ENCODE peak calls at places on chromosomes 16 and 17, in four cellular contexts. One of them, this sample, is unnamed.

GRCh38 chr17:71995570-71995969 is 125.2 kb upstream of the SOX9 start:
- DNase-seq in epithelial cell of esophagus: peak; percentile 70
- DNase-seq in kidney epithelial cell: no peak
- DNase-seq in GM12864: no peak
- DNase-seq in this sample: peak; percentile 28

GRCh38 chr16:79509221-79509631 is 91.3 kb downstream of the MAF start:
- DNase-seq in epithelial cell of esophagus: no peak
- DNase-seq in kidney epithelial cell: no peak
- DNase-seq in GM12864: no peak
- DNase-seq in this sample: no peak

GRCh38 chr17:78970834-78971763 is 8.6 kb downstream of the LGALS3BP start:
- DNase-seq in epithelial cell of esophagus: peak; percentile 71
- DNase-seq in kidney epithelial cell: no peak
- DNase-seq in GM12864: no peak
- DNase-seq in this sample: peak; percentile 71

GRCh38 chr17:55285340-55286301 is 20.9 kb downstream of the HLF start:
- DNase-seq in epithelial cell of esophagus: peak; percentile 53
- DNase-seq in kidney epithelial cell: no peak
- DNase-seq in GM12864: no peak
- DNase-seq in this sample: peak; percentile 81

GRCh38 chr17:72069744-72070143 is 51.1 kb upstream of the SOX9 start:
- DNase-seq in epithelial cell of esophagus: no peak
- DNase-seq in kidney epithelial cell: no peak
- DNase-seq in GM12864: no peak
- DNase-seq in this sample: no peak

GRCh38 chr16:11602321-11602720 is 15.6 kb upstream of the LITAF start:
- DNase-seq in epithelial cell of esophagus: no peak
- DNase-seq in kidney epithelial cell: no peak
- DNase-seq in GM12864: no peak
- DNase-seq in this sample: no peak

GRCh38 chr16:80803341-80804060 is 897 bp downstream of the CDYL2 start:
- DNase-seq in epithelial cell of esophagus: peak; percentile 14
- DNase-seq in kidney epithelial cell: no peak
- DNase-seq in GM12864: no peak
- DNase-seq in this sample: no peak

GRCh38 chr16:13702614-13703013 is 217.3 kb upstream of the ERCC4 start:
- DNase-seq in epithelial cell of esophagus: no peak
- DNase-seq in kidney epithelial cell: no peak
- DNase-seq in GM12864: no peak
- DNase-seq in this sample: no peak

GRCh38 chr17:59829217-59830006 is 63.3 kb downstream of the TUBD1 start:
- DNase-seq in epithelial cell of esophagus: peak; percentile 99
- DNase-seq in kidney epithelial cell: peak; percentile 98
- DNase-seq in GM12864: peak; percentile 96
- DNase-seq in this sample: peak; percentile 99

GRCh38 chr16:70372921-70373550 is 26.3 kb downstream of the DDX19A start:
- DNase-seq in epithelial cell of esophagus: no peak
- DNase-seq in kidney epithelial cell: no peak
- DNase-seq in GM12864: no peak
- DNase-seq in this sample: no peak

DNA sequence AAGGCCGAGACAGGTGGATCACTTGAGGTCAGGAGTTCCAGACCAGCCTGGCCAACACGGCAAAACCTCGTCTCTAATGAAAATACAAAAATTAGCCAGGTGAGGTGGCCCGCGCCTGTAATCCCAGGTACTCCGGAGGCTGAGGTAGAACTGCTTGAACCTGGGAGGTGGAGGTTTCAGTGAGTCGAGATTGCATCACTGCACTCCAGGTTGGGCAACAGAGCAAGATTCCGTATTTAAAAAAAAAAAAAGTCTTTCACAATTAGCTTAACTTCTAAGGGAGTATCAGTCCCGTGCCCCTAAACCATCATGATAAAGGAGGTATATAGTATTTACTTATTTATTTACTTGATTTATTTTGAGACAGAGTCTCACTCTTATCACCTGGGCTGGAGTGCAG is 3.4 kb upstream of the MEFV start:
- DNase-seq in epithelial cell of esophagus: peak; percentile 21
- DNase-seq in kidney epithelial cell: no peak
- DNase-seq in GM12864: no peak
- DNase-seq in this sample: no peak
- H3K4me3 ChIP-seq in epithelial cell of esophagus: no peak overlapping the region
- H3K4me3 ChIP-seq in kidney epithelial cell: no peak overlapping the region
- H3K4me3 ChIP-seq in GM12864: no peak overlapping the region
- H3K4me3 ChIP-seq in this sample: no peak overlapping the region

DNA sequence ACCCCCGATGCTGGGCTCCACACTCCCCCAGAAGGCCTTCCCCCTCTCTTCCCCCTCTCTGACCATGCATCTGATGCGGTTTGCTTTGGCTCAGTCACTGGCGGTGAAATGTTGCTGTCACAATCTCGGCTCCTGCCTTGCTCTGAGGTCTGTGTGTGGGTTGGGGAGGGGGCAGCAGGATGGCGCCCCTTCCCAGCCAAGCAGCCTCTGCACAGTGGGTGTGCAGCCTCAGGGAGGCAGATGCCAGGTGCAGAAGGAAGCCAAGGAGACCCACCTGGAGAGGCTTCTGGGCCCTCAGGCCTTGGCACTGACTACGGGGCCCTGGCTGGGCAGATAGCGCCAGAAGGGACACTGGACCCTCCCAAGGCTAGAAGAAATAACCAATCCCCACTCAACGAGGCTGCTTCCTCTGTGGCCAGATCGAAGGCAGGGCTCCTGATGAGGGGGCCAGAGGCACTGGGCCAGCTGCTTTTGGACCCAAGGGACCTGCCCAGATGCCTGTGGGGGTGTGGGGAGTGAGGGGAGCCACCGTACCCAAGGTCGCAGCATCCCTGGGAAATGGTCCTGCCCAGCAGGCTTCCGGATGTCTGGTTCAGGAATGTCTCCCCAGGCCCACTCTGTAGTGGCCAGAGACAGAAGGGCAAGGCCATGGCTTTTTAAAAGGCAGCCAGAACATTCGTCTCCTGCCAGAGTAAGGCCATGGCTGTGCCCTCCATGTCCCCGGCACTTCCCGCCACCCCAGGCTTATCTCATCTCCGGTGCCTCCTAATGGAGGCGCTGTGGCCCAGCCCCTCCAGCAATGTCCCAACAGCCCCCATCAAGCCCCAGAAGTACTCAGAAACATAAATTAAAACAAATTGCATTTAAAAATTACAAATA is 43.4 kb upstream of the SLC38A10 start:
- DNase-seq in epithelial cell of esophagus: no peak
- DNase-seq in kidney epithelial cell: no peak
- DNase-seq in GM12864: no peak
- DNase-seq in this sample: no peak
- TF ChIP-seq CTCF in epithelial cell of esophagus: no peak
- TF ChIP-seq CTCF in kidney epithelial cell: no peak
- TF ChIP-seq CTCF in GM12864: no peak
- TF ChIP-seq CTCF in this sample: no peak

GRCh38 chr16:28824548-28824973 is 1.8 kb downstream of the ATXN2L start:
- DNase-seq in epithelial cell of esophagus: no peak
- DNase-seq in kidney epithelial cell: no peak
- DNase-seq in GM12864: no peak
- DNase-seq in this sample: no peak
- H3K4me3 ChIP-seq in epithelial cell of esophagus: peak overlapping the region; percentile 62
- H3K4me3 ChIP-seq in kidney epithelial cell: peak overlapping the region; percentile 98
- H3K4me3 ChIP-seq in GM12864: peak overlapping the region; percentile 65
- H3K4me3 ChIP-seq in this sample: peak overlapping the region; percentile 95

GRCh38 chr17:45768000-45768399 is 16.1 kb upstream of the CRHR1 start:
- DNase-seq in epithelial cell of esophagus: peak; percentile 17
- DNase-seq in kidney epithelial cell: no peak
- DNase-seq in GM12864: no peak
- DNase-seq in this sample: no peak
- TF ChIP-seq CTCF in epithelial cell of esophagus: no peak
- TF ChIP-seq CTCF in kidney epithelial cell: peak; percentile 20
- TF ChIP-seq CTCF in GM12864: no peak
- TF ChIP-seq CTCF in this sample: no peak

GRCh38 chr16:27287887-27288286 is 19.3 kb upstream of the NSMCE1 start:
- DNase-seq in epithelial cell of esophagus: no peak
- DNase-seq in kidney epithelial cell: no peak
- DNase-seq in GM12864: no peak
- DNase-seq in this sample: no peak
- H3K4me3 ChIP-seq in epithelial cell of esophagus: no peak overlapping the region
- H3K4me3 ChIP-seq in kidney epithelial cell: no peak overlapping the region
- H3K4me3 ChIP-seq in GM12864: no peak overlapping the region
- H3K4me3 ChIP-seq in this sample: no peak overlapping the region

GRCh38 chr16:31322500-31322899 is 32.5 kb upstream of the ITGAX start:
- DNase-seq in epithelial cell of esophagus: no peak
- DNase-seq in kidney epithelial cell: no peak
- DNase-seq in GM12864: no peak
- DNase-seq in this sample: no peak
- TF ChIP-seq CTCF in epithelial cell of esophagus: no peak
- TF ChIP-seq CTCF in kidney epithelial cell: no peak
- TF ChIP-seq CTCF in GM12864: no peak
- TF ChIP-seq CTCF in this sample: no peak

DNA sequence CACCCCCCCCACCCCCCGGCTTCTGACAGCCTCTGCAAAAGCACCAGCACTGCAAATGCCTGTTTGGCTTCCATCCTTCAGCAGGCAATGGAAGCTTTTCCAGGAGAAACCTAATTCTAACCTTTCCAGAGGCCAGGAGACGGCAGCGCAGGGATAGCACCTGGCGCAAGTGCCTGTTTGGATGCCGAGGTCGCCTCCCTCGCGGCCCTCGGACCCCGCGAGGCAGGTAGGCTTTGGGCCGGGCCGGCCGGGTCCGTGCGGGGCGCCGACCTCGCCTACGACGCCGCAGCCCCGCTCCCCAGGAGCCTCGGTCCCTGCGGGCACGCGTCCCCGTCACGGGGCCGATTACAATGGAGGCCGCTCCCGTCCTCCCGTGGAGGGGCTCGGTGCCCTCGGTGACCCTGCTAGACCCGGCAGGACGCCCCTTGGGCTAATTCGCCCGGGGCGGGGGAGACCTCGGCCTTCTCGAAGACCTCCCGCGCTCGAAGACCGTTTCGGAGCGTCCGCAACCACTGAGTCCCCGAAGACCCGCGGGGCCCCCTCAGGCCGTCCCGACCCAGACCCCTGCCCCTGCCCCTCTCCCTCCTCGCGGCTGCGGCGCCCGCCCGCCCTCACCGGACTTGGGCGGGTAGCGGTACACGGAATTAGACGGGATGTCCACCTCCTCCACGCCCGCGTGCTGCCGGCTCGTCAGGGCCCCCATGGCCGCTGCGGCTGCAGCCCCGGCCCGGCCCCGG is 587 bp downstream of the RNF157 start:
- DNase-seq in epithelial cell of esophagus: no peak
- DNase-seq in kidney epithelial cell: no peak
- DNase-seq in GM12864: no peak
- DNase-seq in this sample: no peak
- H3K4me3 ChIP-seq in epithelial cell of esophagus: no peak overlapping the region
- H3K4me3 ChIP-seq in kidney epithelial cell: peak overlapping the region; percentile 43
- H3K4me3 ChIP-seq in GM12864: peak overlapping the region; percentile 54
- H3K4me3 ChIP-seq in this sample: peak overlapping the region; percentile 9

GRCh38 chr16:67653131-67654068 is 6.7 kb downstream of the ACD start:
- DNase-seq in epithelial cell of esophagus: no peak
- DNase-seq in kidney epithelial cell: no peak
- DNase-seq in GM12864: no peak
- DNase-seq in this sample: no peak
- TF ChIP-seq CTCF in epithelial cell of esophagus: no peak
- TF ChIP-seq CTCF in kidney epithelial cell: peak; percentile 15
- TF ChIP-seq CTCF in GM12864: no peak
- TF ChIP-seq CTCF in this sample: no peak

GRCh38 chr16:71700822-71701221 is 23.7 kb downstream of the PHLPP2 start:
- DNase-seq in epithelial cell of esophagus: no peak
- DNase-seq in kidney epithelial cell: no peak
- DNase-seq in GM12864: no peak
- DNase-seq in this sample: no peak
- H3K4me3 ChIP-seq in epithelial cell of esophagus: no peak overlapping the region
- H3K4me3 ChIP-seq in kidney epithelial cell: no peak overlapping the region
- H3K4me3 ChIP-seq in GM12864: no peak overlapping the region
- H3K4me3 ChIP-seq in this sample: no peak overlapping the region

This sample was measured in astrocyte of the spinal cord.